ENCODE peak calls at places on chromosomes 12 and 14, in eight cellular contexts. X is hepatocyte; A is GM23248; G is MG63; R is posterior cingulate gyrus; C is activated CD4-positive, alpha-beta T cell treated with anti-CD3 and anti-CD28 coated beads for 36 hours; M is amygdala; B is activated T-helper 1 cell treated with anti-CD3 and anti-CD28 coated beads, Interleukin-2, amount 50 U/mL, for 16 hours. K is an unnamed sample.

GRCh38 chr14:74245292-74245691 is 6.0 kb downstream of the VSX2 start:
- DNase-seq in X (no peak), A (no peak), G (no peak), R (no peak), C (no peak), M (no peak), B (no peak), K (no peak)

GRCh38 chr12:57201631-57202030 is 15.0 kb upstream of the NXPH4 start:
- DNase-seq in X (no peak), A (no peak), G (no peak), R (no peak), C (no peak), M (no peak), B (no peak), K (no peak)

GRCh38 chr14:74649167-74649566 is 37.1 kb upstream of the LTBP2 start:
- DNase-seq in X (no peak), A (no peak), G (no peak), R (no peak), C (no peak), M (no peak), B (no peak), K (no peak)

GRCh38 chr12:99059824-99060526 is 414.9 kb downstream of the APAF1 start:
- DNase-seq in X (peak), A (peak), G (peak), R (peak), C (no peak), M (no peak), B (no peak), K (peak)

GRCh38 chr12:25929096-25929637 is 29.3 kb upstream of the RASSF8 start:
- DNase-seq in X (no peak), A (peak), G (peak), R (no peak), C (no peak), M (no peak), B (no peak), K (peak)

GRCh38 chr12:121223283-121223946 is 13.5 kb downstream of the P2RX4 start:
- DNase-seq in X (no peak), A (no peak), G (no peak), R (peak), C (peak), M (no peak), B (no peak), K (no peak)

GRCh38 chr14:75226755-75227544 is 50.5 kb upstream of the TMED10 start:
- DNase-seq in X (no peak), A (no peak), G (no peak), R (no peak), C (peak), M (no peak), B (no peak), K (no peak)

GRCh38 chr12:93638095-93638494 is 39.1 kb upstream of the CRADD start:
- DNase-seq in X (no peak), A (peak), G (no peak), R (no peak), C (no peak), M (no peak), B (no peak), K (peak)

GRCh38 chr12:106790020-106790419 is 15.5 kb downstream of the RIC8B start:
- DNase-seq in X (no peak), A (no peak), G (no peak), R (no peak), C (no peak), M (no peak), B (no peak), K (no peak)

GRCh38 chr12:128863957-128864356 is 10.7 kb downstream of the GLT1D1 start:
- DNase-seq in X (no peak), A (no peak), G (no peak), R (no peak), C (no peak), M (no peak), B (no peak), K (no peak)

GRCh38 chr12:32051511-32052299 is 54.9 kb upstream of the BICD1 start:
- DNase-seq in X (peak), A (peak), G (peak), R (no peak), C (peak), M (no peak), B (no peak), K (peak)

GRCh38 chr14:103141117-103141796 is 18.0 kb downstream of the TNFAIP2 start:
- DNase-seq in X (peak), A (peak), G (no peak), R (peak), C (peak), M (no peak), B (no peak), K (peak)

GRCh38 chr14:77495354-77495753 is 3.3 kb downstream of the ISM2 start:
- DNase-seq in X (no peak), A (no peak), G (no peak), R (peak), C (no peak), M (no peak), B (no peak), K (no peak)

GRCh38 chr14:32203928-32204357 is 874 bp upstream of the RNU6-8 start:
- DNase-seq in X (no peak), A (no peak), G (no peak), R (no peak), C (peak), M (no peak), B (peak), K (no peak)

GRCh38 chr14:23608454-23608853 is 27.7 kb upstream of the DHRS2 start:
- DNase-seq in X (no peak), A (no peak), G (peak), R (no peak), C (no peak), M (no peak), B (no peak), K (no peak)

GRCh38 chr14:96195441-96196081 is 9.1 kb upstream of the BDKRB2 start:
- DNase-seq in X (peak), A (no peak), G (no peak), R (peak), C (no peak), M (no peak), B (no peak), K (no peak)

GRCh38 chr14:82223276-82223675 is 689.6 kb upstream of the SEL1L start:
- DNase-seq in X (no peak), A (no peak), G (no peak), R (no peak), C (no peak), M (no peak), B (no peak), K (no peak)

GRCh38 chr12:100229036-100229635 is 28.5 kb downstream of the ACTR6 start:
- DNase-seq in X (peak), A (peak), G (no peak), R (no peak), C (no peak), M (no peak), B (no peak), K (peak)

GRCh38 chr12:17577405-17577804 is 512.6 kb downstream of the RERGL start:
- DNase-seq in X (no peak), A (no peak), G (no peak), R (no peak), C (no peak), M (no peak), B (no peak), K (no peak)

GRCh38 chr12:1607940-1608782 is 13.8 kb upstream of the FBXL14 start:
- DNase-seq in X (no peak), A (peak), G (no peak), R (no peak), C (no peak), M (no peak), B (no peak), K (peak)

GRCh38 chr12:93896427-93896826 is 219.3 kb downstream of the CRADD start:
- DNase-seq in X (no peak), A (peak), G (no peak), R (no peak), C (no peak), M (no peak), B (no peak), K (peak)

GRCh38 chr14:32397871-32398640 is 69.0 kb downstream of the AKAP6 start:
- DNase-seq in X (no peak), A (peak), G (peak), R (no peak), C (no peak), M (no peak), B (no peak), K (peak)

GRCh38 chr14:38098074-38098846 is 109.4 kb upstream of the SSTR1 start:
- DNase-seq in X (no peak), A (peak), G (peak), R (no peak), C (no peak), M (no peak), B (no peak), K (peak)

GRCh38 chr14:97603201-97603600 is 806.0 kb downstream of the VRK1 start:
- DNase-seq in X (no peak), A (no peak), G (no peak), R (no peak), C (peak), M (no peak), B (no peak), K (no peak)

GRCh38 chr14:21796912-21797311 is 123.3 kb upstream of the OR4E1 start:
- DNase-seq in X (no peak), A (no peak), G (no peak), R (peak), C (peak), M (no peak), B (no peak), K (no peak)

GRCh38 chr14:92516966-92517350 is 3.4 kb downstream of the RIN3 start:
- DNase-seq in X (no peak), A (no peak), G (no peak), R (peak), C (peak), M (no peak), B (no peak), K (no peak)

GRCh38 chr12:8780389-8780788 is 42.0 kb upstream of the A2ML1 start:
- DNase-seq in X (peak), A (peak), G (no peak), R (no peak), C (no peak), M (no peak), B (no peak), K (peak)

GRCh38 chr12:64609543-64610091 is 678 bp upstream of the RASSF3 start:
- DNase-seq in X (peak), A (peak), G (no peak), R (no peak), C (no peak), M (no peak), B (no peak), K (peak)

GRCh38 chr14:99818503-99819036 is 25.4 kb downstream of the EML1 start:
- DNase-seq in X (no peak), A (no peak), G (no peak), R (no peak), C (peak), M (no peak), B (no peak), K (no peak)

GRCh38 chr14:77123381-77124344 is 17.9 kb downstream of the ZDHHC22 start:
- DNase-seq in X (peak), A (no peak), G (peak), R (peak), C (peak), M (no peak), B (no peak), K (no peak)

GRCh38 chr12:98754095-98754494 is 109.0 kb downstream of the APAF1 start:
- DNase-seq in X (peak), A (peak), G (peak), R (peak), C (peak), M (peak), B (no peak), K (peak)

GRCh38 chr14:99205086-99205688 is 66.8 kb downstream of the BCL11B start:
- DNase-seq in X (no peak), A (no peak), G (no peak), R (peak), C (no peak), M (no peak), B (no peak), K (no peak)

GRCh38 chr14:34081576-34082136 is 130.8 kb upstream of the EGLN3 start:
- DNase-seq in X (peak), A (peak), G (peak), R (no peak), C (no peak), M (no peak), B (no peak), K (peak)

GRCh38 chr14:105897725-105898113 is 371.3 kb downstream of the TMEM121 start:
- DNase-seq in X (no peak), A (no peak), G (no peak), R (peak), C (no peak), M (no peak), B (no peak), K (no peak)

GRCh38 chr12:6273931-6274687 is 36.4 kb upstream of the PLEKHG6 start:
- DNase-seq in X (no peak), A (no peak), G (no peak), R (no peak), C (no peak), M (no peak), B (no peak), K (no peak)

GRCh38 chr12:54232790-54233189 is 44.0 kb upstream of the SMUG1 start:
- DNase-seq in X (no peak), A (peak), G (no peak), R (no peak), C (no peak), M (no peak), B (no peak), K (peak)

GRCh38 chr12:90832427-90832826 is 122.5 kb downstream of the CCER1 start:
- DNase-seq in X (no peak), A (no peak), G (no peak), R (no peak), C (no peak), M (no peak), B (no peak), K (no peak)